ENCODE peak calls at places on chromosomes 1 and 21, in six cellular contexts. One of them, this sample, is unnamed.
A peak's percentile ranks its signal among the peaks of the same experiment; 100 is the strongest.

GRCh38 chr1:11364170-11364569 is 91.2 kb downstream of the UBIAD1 start:
- DNase-seq in T follicular helper cell: no peak
- DNase-seq in HFFc6: no peak
- DNase-seq in stimulated activated CD4-positive, alpha-beta T cell treated with anti-CD3 and anti-CD28 coated beads, Interleukin-4, amount 100 ng/mL, for 1 hour: no peak
- DNase-seq in lung microvascular endothelial cell: no peak
- DNase-seq in right cardiac atrium: no peak
- DNase-seq in this sample: no peak

GRCh38 chr1:37734629-37735591 is 30.0 kb downstream of the EPHA10 start:
- DNase-seq in HFFc6: no peak
- DNase-seq in lung microvascular endothelial cell: no peak
- DNase-seq in right cardiac atrium: no peak
- DNase-seq in T follicular helper cell: no peak
- DNase-seq in stimulated activated CD4-positive, alpha-beta T cell treated with anti-CD3 and anti-CD28 coated beads, Interleukin-4, amount 100 ng/mL, for 1 hour: no peak
- DNase-seq in this sample: no peak

GRCh38 chr1:46488343-46489168 is 1.1 kb upstream of the DMBX1 start:
- DNase-seq in T follicular helper cell: no peak
- DNase-seq in lung microvascular endothelial cell: no peak
- DNase-seq in stimulated activated CD4-positive, alpha-beta T cell treated with anti-CD3 and anti-CD28 coated beads, Interleukin-4, amount 100 ng/mL, for 1 hour: no peak
- DNase-seq in HFFc6: no peak
- DNase-seq in right cardiac atrium: no peak
- DNase-seq in this sample: no peak

GRCh38 chr21:45256912-45257672 is 30.6 kb downstream of the POFUT2 start:
- DNase-seq in T follicular helper cell: no peak
- DNase-seq in HFFc6: no peak
- DNase-seq in lung microvascular endothelial cell: no peak
- DNase-seq in stimulated activated CD4-positive, alpha-beta T cell treated with anti-CD3 and anti-CD28 coated beads, Interleukin-4, amount 100 ng/mL, for 1 hour: no peak
- DNase-seq in right cardiac atrium: peak; percentile 45
- DNase-seq in this sample: no peak

GRCh38 chr1:18309552-18310155 is 171.1 kb upstream of the KLHDC7A start:
- DNase-seq in T follicular helper cell: no peak
- DNase-seq in HFFc6: no peak
- DNase-seq in right cardiac atrium: no peak
- DNase-seq in lung microvascular endothelial cell: no peak
- DNase-seq in stimulated activated CD4-positive, alpha-beta T cell treated with anti-CD3 and anti-CD28 coated beads, Interleukin-4, amount 100 ng/mL, for 1 hour: no peak
- DNase-seq in this sample: no peak

GRCh38 chr1:29096255-29096896 is 27.3 kb downstream of the TMEM200B start:
- DNase-seq in right cardiac atrium: no peak
- DNase-seq in stimulated activated CD4-positive, alpha-beta T cell treated with anti-CD3 and anti-CD28 coated beads, Interleukin-4, amount 100 ng/mL, for 1 hour: no peak
- DNase-seq in HFFc6: no peak
- DNase-seq in T follicular helper cell: no peak
- DNase-seq in lung microvascular endothelial cell: no peak
- DNase-seq in this sample: no peak

GRCh38 chr1:20698195-20698910 is 19.5 kb downstream of the KIF17 start:
- DNase-seq in right cardiac atrium: no peak
- DNase-seq in lung microvascular endothelial cell: no peak
- DNase-seq in HFFc6: peak; percentile 75
- DNase-seq in stimulated activated CD4-positive, alpha-beta T cell treated with anti-CD3 and anti-CD28 coated beads, Interleukin-4, amount 100 ng/mL, for 1 hour: no peak
- DNase-seq in T follicular helper cell: no peak
- DNase-seq in this sample: no peak

GRCh38 chr1:248752119-248752931 is 3.2 kb downstream of the LYPD8 start:
- DNase-seq in stimulated activated CD4-positive, alpha-beta T cell treated with anti-CD3 and anti-CD28 coated beads, Interleukin-4, amount 100 ng/mL, for 1 hour: no peak
- DNase-seq in HFFc6: no peak
- DNase-seq in lung microvascular endothelial cell: no peak
- DNase-seq in right cardiac atrium: no peak
- DNase-seq in T follicular helper cell: no peak
- DNase-seq in this sample: no peak

GRCh38 chr1:93638307-93638847 is 43.3 kb downstream of the BCAR3 start:
- DNase-seq in lung microvascular endothelial cell: peak; percentile 82
- DNase-seq in stimulated activated CD4-positive, alpha-beta T cell treated with anti-CD3 and anti-CD28 coated beads, Interleukin-4, amount 100 ng/mL, for 1 hour: no peak
- DNase-seq in T follicular helper cell: no peak
- DNase-seq in right cardiac atrium: no peak
- DNase-seq in HFFc6: no peak
- DNase-seq in this sample: no peak

GRCh38 chr1:17370618-17371017 is 1.4 kb upstream of the PADI6 start:
- DNase-seq in HFFc6: no peak
- DNase-seq in right cardiac atrium: no peak
- DNase-seq in stimulated activated CD4-positive, alpha-beta T cell treated with anti-CD3 and anti-CD28 coated beads, Interleukin-4, amount 100 ng/mL, for 1 hour: no peak
- DNase-seq in lung microvascular endothelial cell: no peak
- DNase-seq in T follicular helper cell: no peak
- DNase-seq in this sample: no peak

GRCh38 chr1:38115682-38116187 is 69.1 kb upstream of the POU3F1 start:
- DNase-seq in HFFc6: no peak
- DNase-seq in right cardiac atrium: no peak
- DNase-seq in stimulated activated CD4-positive, alpha-beta T cell treated with anti-CD3 and anti-CD28 coated beads, Interleukin-4, amount 100 ng/mL, for 1 hour: no peak
- DNase-seq in T follicular helper cell: no peak
- DNase-seq in lung microvascular endothelial cell: no peak
- DNase-seq in this sample: no peak

GRCh38 chr1:240691521-240692338 is 79.8 kb upstream of the GREM2 start:
- DNase-seq in T follicular helper cell: no peak
- DNase-seq in right cardiac atrium: no peak
- DNase-seq in stimulated activated CD4-positive, alpha-beta T cell treated with anti-CD3 and anti-CD28 coated beads, Interleukin-4, amount 100 ng/mL, for 1 hour: no peak
- DNase-seq in HFFc6: peak; percentile 70
- DNase-seq in lung microvascular endothelial cell: peak; percentile 10
- DNase-seq in this sample: no peak

GRCh38 chr1:202810615-202811295 is at the start of gene PCAT6:
- DNase-seq in T follicular helper cell: peak; percentile 76
- DNase-seq in stimulated activated CD4-positive, alpha-beta T cell treated with anti-CD3 and anti-CD28 coated beads, Interleukin-4, amount 100 ng/mL, for 1 hour: peak; percentile 83
- DNase-seq in right cardiac atrium: peak; percentile 98
- DNase-seq in HFFc6: peak; percentile 94
- DNase-seq in lung microvascular endothelial cell: peak; percentile 96
- DNase-seq in this sample: peak; percentile 76

GRCh38 chr1:54671985-54672608 is 30.5 kb downstream of the MROH7 start:
- DNase-seq in T follicular helper cell: peak; percentile 45
- DNase-seq in HFFc6: peak; percentile 44
- DNase-seq in right cardiac atrium: no peak
- DNase-seq in stimulated activated CD4-positive, alpha-beta T cell treated with anti-CD3 and anti-CD28 coated beads, Interleukin-4, amount 100 ng/mL, for 1 hour: peak; percentile 62
- DNase-seq in lung microvascular endothelial cell: peak; percentile 59
- DNase-seq in this sample: peak; percentile 12

GRCh38 chr1:28751315-28752056 is 14.7 kb downstream of the YTHDF2 start:
- DNase-seq in HFFc6: peak; percentile 83
- DNase-seq in T follicular helper cell: no peak
- DNase-seq in right cardiac atrium: no peak
- DNase-seq in stimulated activated CD4-positive, alpha-beta T cell treated with anti-CD3 and anti-CD28 coated beads, Interleukin-4, amount 100 ng/mL, for 1 hour: no peak
- DNase-seq in lung microvascular endothelial cell: no peak
- DNase-seq in this sample: no peak

GRCh38 chr1:231844986-231845502 is 218.5 kb downstream of the DISC1 start:
- DNase-seq in lung microvascular endothelial cell: peak; percentile 28
- DNase-seq in stimulated activated CD4-positive, alpha-beta T cell treated with anti-CD3 and anti-CD28 coated beads, Interleukin-4, amount 100 ng/mL, for 1 hour: no peak
- DNase-seq in T follicular helper cell: no peak
- DNase-seq in right cardiac atrium: no peak
- DNase-seq in HFFc6: no peak
- DNase-seq in this sample: no peak

GRCh38 chr1:193306430-193306829 is 120.0 kb upstream of the B3GALT2 start:
- DNase-seq in right cardiac atrium: no peak
- DNase-seq in HFFc6: no peak
- DNase-seq in stimulated activated CD4-positive, alpha-beta T cell treated with anti-CD3 and anti-CD28 coated beads, Interleukin-4, amount 100 ng/mL, for 1 hour: no peak
- DNase-seq in lung microvascular endothelial cell: no peak
- DNase-seq in T follicular helper cell: no peak
- DNase-seq in this sample: no peak

GRCh38 chr21:32371913-32372314 is 20.9 kb downstream of the URB1 start:
- DNase-seq in stimulated activated CD4-positive, alpha-beta T cell treated with anti-CD3 and anti-CD28 coated beads, Interleukin-4, amount 100 ng/mL, for 1 hour: no peak
- DNase-seq in HFFc6: peak; percentile 32
- DNase-seq in right cardiac atrium: peak; percentile 38
- DNase-seq in T follicular helper cell: no peak
- DNase-seq in lung microvascular endothelial cell: peak; percentile 85
- DNase-seq in this sample: no peak

GRCh38 chr1:25565188-25565591 is 21.8 kb downstream of the LDLRAP1 start:
- DNase-seq in stimulated activated CD4-positive, alpha-beta T cell treated with anti-CD3 and anti-CD28 coated beads, Interleukin-4, amount 100 ng/mL, for 1 hour: peak; percentile 42
- DNase-seq in right cardiac atrium: peak; percentile 21
- DNase-seq in lung microvascular endothelial cell: no peak
- DNase-seq in T follicular helper cell: peak; percentile 28
- DNase-seq in HFFc6: no peak
- DNase-seq in this sample: no peak

GRCh38 chr1:182939413-182939812 is 13.6 kb downstream of the SHCBP1L start:
- DNase-seq in T follicular helper cell: no peak
- DNase-seq in right cardiac atrium: no peak
- DNase-seq in HFFc6: no peak
- DNase-seq in stimulated activated CD4-positive, alpha-beta T cell treated with anti-CD3 and anti-CD28 coated beads, Interleukin-4, amount 100 ng/mL, for 1 hour: no peak
- DNase-seq in lung microvascular endothelial cell: no peak
- DNase-seq in this sample: no peak

GRCh38 chr1:3928622-3929021 is 28.6 kb upstream of the C1orf174 start:
- DNase-seq in lung microvascular endothelial cell: no peak
- DNase-seq in T follicular helper cell: no peak
- DNase-seq in stimulated activated CD4-positive, alpha-beta T cell treated with anti-CD3 and anti-CD28 coated beads, Interleukin-4, amount 100 ng/mL, for 1 hour: no peak
- DNase-seq in right cardiac atrium: no peak
- DNase-seq in HFFc6: no peak
- DNase-seq in this sample: no peak

GRCh38 chr1:172457479-172458130 is 13.7 kb upstream of the PIGC start:
- DNase-seq in lung microvascular endothelial cell: no peak
- DNase-seq in stimulated activated CD4-positive, alpha-beta T cell treated with anti-CD3 and anti-CD28 coated beads, Interleukin-4, amount 100 ng/mL, for 1 hour: no peak
- DNase-seq in T follicular helper cell: no peak
- DNase-seq in right cardiac atrium: no peak
- DNase-seq in HFFc6: no peak
- DNase-seq in this sample: no peak

GRCh38 chr21:34834852-34835501 is 166.2 kb downstream of the CLIC6 start:
- DNase-seq in lung microvascular endothelial cell: no peak
- DNase-seq in HFFc6: no peak
- DNase-seq in T follicular helper cell: no peak
- DNase-seq in right cardiac atrium: peak; percentile 52
- DNase-seq in stimulated activated CD4-positive, alpha-beta T cell treated with anti-CD3 and anti-CD28 coated beads, Interleukin-4, amount 100 ng/mL, for 1 hour: no peak
- DNase-seq in this sample: no peak

GRCh38 chr1:52152976-52153375 is 11.1 kb downstream of the ZFYVE9 start:
- DNase-seq in stimulated activated CD4-positive, alpha-beta T cell treated with anti-CD3 and anti-CD28 coated beads, Interleukin-4, amount 100 ng/mL, for 1 hour: no peak
- DNase-seq in right cardiac atrium: no peak
- DNase-seq in T follicular helper cell: no peak
- DNase-seq in HFFc6: peak; percentile 14
- DNase-seq in lung microvascular endothelial cell: no peak
- DNase-seq in this sample: no peak

GRCh38 chr1:181100924-181101323 is 12.4 kb downstream of the IER5 start:
- DNase-seq in stimulated activated CD4-positive, alpha-beta T cell treated with anti-CD3 and anti-CD28 coated beads, Interleukin-4, amount 100 ng/mL, for 1 hour: no peak
- DNase-seq in lung microvascular endothelial cell: no peak
- DNase-seq in HFFc6: no peak
- DNase-seq in T follicular helper cell: no peak
- DNase-seq in right cardiac atrium: no peak
- DNase-seq in this sample: no peak

GRCh38 chr21:45262041-45262581 is 25.6 kb downstream of the POFUT2 start:
- DNase-seq in T follicular helper cell: no peak
- DNase-seq in right cardiac atrium: no peak
- DNase-seq in lung microvascular endothelial cell: no peak
- DNase-seq in stimulated activated CD4-positive, alpha-beta T cell treated with anti-CD3 and anti-CD28 coated beads, Interleukin-4, amount 100 ng/mL, for 1 hour: no peak
- DNase-seq in HFFc6: no peak
- DNase-seq in this sample: no peak

GRCh38 chr1:32622806-32623694 is 27.3 kb downstream of the ZBTB8OS start:
- DNase-seq in HFFc6: no peak
- DNase-seq in T follicular helper cell: no peak
- DNase-seq in stimulated activated CD4-positive, alpha-beta T cell treated with anti-CD3 and anti-CD28 coated beads, Interleukin-4, amount 100 ng/mL, for 1 hour: no peak
- DNase-seq in right cardiac atrium: no peak
- DNase-seq in lung microvascular endothelial cell: no peak
- DNase-seq in this sample: no peak

GRCh38 chr1:194710671-194711070 is 1524.3 kb upstream of the B3GALT2 start:
- DNase-seq in stimulated activated CD4-positive, alpha-beta T cell treated with anti-CD3 and anti-CD28 coated beads, Interleukin-4, amount 100 ng/mL, for 1 hour: no peak
- DNase-seq in right cardiac atrium: peak; percentile 22
- DNase-seq in HFFc6: no peak
- DNase-seq in lung microvascular endothelial cell: no peak
- DNase-seq in T follicular helper cell: no peak
- DNase-seq in this sample: no peak

GRCh38 chr21:42486551-42486950 is 9.5 kb downstream of the RSPH1 start:
- DNase-seq in stimulated activated CD4-positive, alpha-beta T cell treated with anti-CD3 and anti-CD28 coated beads, Interleukin-4, amount 100 ng/mL, for 1 hour: no peak
- DNase-seq in lung microvascular endothelial cell: no peak
- DNase-seq in right cardiac atrium: no peak
- DNase-seq in T follicular helper cell: no peak
- DNase-seq in HFFc6: no peak
- DNase-seq in this sample: no peak

GRCh38 chr1:162682013-162682419 is 49.8 kb downstream of the DDR2 start:
- DNase-seq in lung microvascular endothelial cell: peak; percentile 89
- DNase-seq in T follicular helper cell: no peak
- DNase-seq in right cardiac atrium: peak; percentile 84
- DNase-seq in HFFc6: no peak
- DNase-seq in stimulated activated CD4-positive, alpha-beta T cell treated with anti-CD3 and anti-CD28 coated beads, Interleukin-4, amount 100 ng/mL, for 1 hour: no peak
- DNase-seq in this sample: no peak

GRCh38 chr1:31704261-31705079 is 653 bp upstream of the COL16A1 start:
- DNase-seq in T follicular helper cell: no peak
- DNase-seq in stimulated activated CD4-positive, alpha-beta T cell treated with anti-CD3 and anti-CD28 coated beads, Interleukin-4, amount 100 ng/mL, for 1 hour: no peak
- DNase-seq in HFFc6: peak; percentile 43
- DNase-seq in lung microvascular endothelial cell: no peak
- DNase-seq in right cardiac atrium: peak; percentile 71
- DNase-seq in this sample: no peak

GRCh38 chr1:89757532-89757931 is 63.3 kb upstream of the LRRC8D start:
- DNase-seq in T follicular helper cell: no peak
- DNase-seq in stimulated activated CD4-positive, alpha-beta T cell treated with anti-CD3 and anti-CD28 coated beads, Interleukin-4, amount 100 ng/mL, for 1 hour: peak; percentile 48
- DNase-seq in lung microvascular endothelial cell: peak; percentile 50
- DNase-seq in right cardiac atrium: peak; percentile 68
- DNase-seq in HFFc6: no peak
- DNase-seq in this sample: no peak

GRCh38 chr1:181152892-181153633 is 64.6 kb downstream of the IER5 start:
- DNase-seq in right cardiac atrium: peak; percentile 96
- DNase-seq in lung microvascular endothelial cell: peak; percentile 75
- DNase-seq in T follicular helper cell: no peak
- DNase-seq in HFFc6: no peak
- DNase-seq in stimulated activated CD4-positive, alpha-beta T cell treated with anti-CD3 and anti-CD28 coated beads, Interleukin-4, amount 100 ng/mL, for 1 hour: no peak
- DNase-seq in this sample: no peak

GRCh38 chr1:23772049-23772853 is 6.0 kb upstream of the PITHD1 start:
- DNase-seq in lung microvascular endothelial cell: peak; percentile 87
- DNase-seq in right cardiac atrium: peak; percentile 94
- DNase-seq in T follicular helper cell: peak; percentile 77
- DNase-seq in HFFc6: peak; percentile 75
- DNase-seq in stimulated activated CD4-positive, alpha-beta T cell treated with anti-CD3 and anti-CD28 coated beads, Interleukin-4, amount 100 ng/mL, for 1 hour: peak; percentile 87
- DNase-seq in this sample: peak; percentile 61

GRCh38 chr1:43367026-43367903 is 546 bp downstream of the ELOVL1 start:
- DNase-seq in lung microvascular endothelial cell: peak; percentile 41
- DNase-seq in stimulated activated CD4-positive, alpha-beta T cell treated with anti-CD3 and anti-CD28 coated beads, Interleukin-4, amount 100 ng/mL, for 1 hour: peak; percentile 46
- DNase-seq in HFFc6: no peak
- DNase-seq in T follicular helper cell: no peak
- DNase-seq in right cardiac atrium: peak; percentile 70
- DNase-seq in this sample: no peak

This sample was measured in T-helper 22 cell.